ENCODE peak calls at places on chromosomes 4 and X, in four cellular contexts. V is PC-3, D is IMR-90, H is mammary epithelial cell. I is an unnamed sample.

GRCh38 chr4:151035321-151035720 is 20.2 kb upstream of the LRBA start:
- DNase-seq in V (peak; percentile 77), D (no peak), H (no peak), I (no peak)

GRCh38 chr4:88613417-88613875 is 21.2 kb downstream of the HERC3 start:
- DNase-seq in V (no peak), D (no peak), H (no peak), I (no peak)

GRCh38 chrX:102651242-102651967 is at the start of gene GPRASP1:
- DNase-seq in V (no peak), D (peak; percentile 27), H (no peak), I (peak; percentile 78)

GRCh38 chrX:33194876-33195433 is 16.4 kb downstream of the DMD start:
- DNase-seq in V (no peak), D (peak; percentile 33), H (no peak), I (no peak)

GRCh38 chr4:145012841-145013240 is 85.2 kb downstream of the ANAPC10 start:
- DNase-seq in V (peak; percentile 41), D (peak; percentile 71), H (peak; percentile 62), I (no peak)

GRCh38 chrX:15465896-15466651 is 27.1 kb downstream of the PIR start:
- DNase-seq in V (peak; percentile 5), D (peak; percentile 7), H (no peak), I (no peak)

GRCh38 chrX:1418901-1419544 is 27.1 kb upstream of the SLC25A6 start:
- DNase-seq in V (peak; percentile 65), D (no peak), H (no peak), I (no peak)

GRCh38 chrX:84475101-84475500 is 27.2 kb downstream of the HDX start:
- DNase-seq in V (no peak), D (no peak), H (no peak), I (no peak)

GRCh38 chr4:17096692-17097091 is 198.2 kb upstream of the LDB2 start:
- DNase-seq in V (no peak), D (peak; percentile 16), H (no peak), I (no peak)

GRCh38 chrX:154731203-154731602 is 19.7 kb downstream of the GAB3 start:
- DNase-seq in V (no peak), D (no peak), H (no peak), I (no peak)

GRCh38 chrX:41131766-41132165 is 46.5 kb downstream of the USP9X start:
- DNase-seq in V (no peak), D (no peak), H (no peak), I (no peak)

GRCh38 chrX:113929004-113929403 is 654.9 kb upstream of the HTR2C start:
- DNase-seq in V (peak; percentile 44), D (peak; percentile 10), H (peak; percentile 39), I (no peak)

GRCh38 chr4:67909910-67910905 is 26.4 kb upstream of the TMPRSS11D start:
- DNase-seq in V (peak; percentile 70), D (peak; percentile 25), H (peak; percentile 17), I (no peak)

GRCh38 chr4:120209706-120210105 is 143.1 kb upstream of the MAD2L1 start:
- DNase-seq in V (no peak), D (no peak), H (no peak), I (no peak)

GRCh38 chr4:9785926-9786325 is 4.5 kb downstream of the DRD5 start:
- DNase-seq in V (no peak), D (no peak), H (no peak), I (no peak)

GRCh38 chrX:105543271-105543670 is 279.1 kb upstream of the NRK start:
- DNase-seq in V (no peak), D (no peak), H (no peak), I (no peak)

GRCh38 chrX:23344208-23344903 is 9.7 kb downstream of the PTCHD1 start:
- DNase-seq in V (peak; percentile 62), D (no peak), H (no peak), I (peak; percentile 36)

GRCh38 chr4:164935363-164935762 is 42.1 kb downstream of the TRIM61 start:
- DNase-seq in V (peak; percentile 25), D (no peak), H (no peak), I (no peak)

GRCh38 chrX:50442426-50443116 is 28.1 kb downstream of the DGKK start:
- DNase-seq in V (no peak), D (no peak), H (no peak), I (no peak)

GRCh38 chr4:110119880-110120279 is 78.5 kb downstream of the ELOVL6 start:
- DNase-seq in V (no peak), D (peak; percentile 76), H (peak; percentile 41), I (peak; percentile 71)

GRCh38 chr4:40481977-40482376 is 146.8 kb downstream of the CHRNA9 start:
- DNase-seq in V (no peak), D (no peak), H (no peak), I (no peak)

GRCh38 chrX:129779747-129780146 is at the start of gene SASH3:
- DNase-seq in V (no peak), D (no peak), H (no peak), I (peak; percentile 64)

GRCh38 chrX:65451663-65452062 is 82.9 kb downstream of the LAS1L start:
- DNase-seq in V (peak; percentile 53), D (peak; percentile 33), H (peak; percentile 8), I (peak; percentile 67)

GRCh38 chrX:53072418-53073114 is 9.6 kb upstream of the TSPYL2 start:
- DNase-seq in V (no peak), D (no peak), H (no peak), I (no peak)

GRCh38 chr4:72857216-72857615 is 212.3 kb downstream of the COX18 start:
- DNase-seq in V (no peak), D (no peak), H (no peak), I (no peak)

GRCh38 chr4:72858328-72858727 is 211.2 kb downstream of the COX18 start:
- DNase-seq in V (peak; percentile 79), D (peak; percentile 79), H (peak; percentile 85), I (no peak)

GRCh38 chr4:72860766-72861165 is 208.8 kb downstream of the COX18 start:
- DNase-seq in V (no peak), D (no peak), H (no peak), I (peak; percentile 15)

DNA sequence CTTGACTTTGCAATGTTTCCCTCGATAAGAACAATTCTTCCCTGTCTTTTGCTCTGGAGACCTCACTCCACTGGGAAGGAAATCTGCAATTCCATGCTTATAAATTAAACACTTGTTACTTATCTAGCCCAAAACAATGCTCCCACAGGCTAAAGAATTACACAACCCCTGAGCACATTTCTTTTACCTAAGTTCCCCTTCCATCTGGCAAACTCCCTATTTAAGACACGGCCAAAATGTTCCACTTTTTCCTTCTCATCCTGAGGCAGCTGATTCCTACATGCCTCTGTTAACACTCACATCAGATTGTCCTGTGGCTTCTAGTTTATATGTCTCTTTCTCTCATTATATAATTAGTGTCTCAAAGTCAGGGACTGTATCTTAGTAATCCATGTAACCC is 211.7 kb downstream of the COX18 start:
- DNase-seq in V (no peak), D (no peak), H (peak; percentile 1), I (no peak)
- H2AFZ ChIP-seq in V (no peak overlapping the region), D (no peak overlapping the region), H (no peak overlapping the region), I (no peak overlapping the region)

DNA sequence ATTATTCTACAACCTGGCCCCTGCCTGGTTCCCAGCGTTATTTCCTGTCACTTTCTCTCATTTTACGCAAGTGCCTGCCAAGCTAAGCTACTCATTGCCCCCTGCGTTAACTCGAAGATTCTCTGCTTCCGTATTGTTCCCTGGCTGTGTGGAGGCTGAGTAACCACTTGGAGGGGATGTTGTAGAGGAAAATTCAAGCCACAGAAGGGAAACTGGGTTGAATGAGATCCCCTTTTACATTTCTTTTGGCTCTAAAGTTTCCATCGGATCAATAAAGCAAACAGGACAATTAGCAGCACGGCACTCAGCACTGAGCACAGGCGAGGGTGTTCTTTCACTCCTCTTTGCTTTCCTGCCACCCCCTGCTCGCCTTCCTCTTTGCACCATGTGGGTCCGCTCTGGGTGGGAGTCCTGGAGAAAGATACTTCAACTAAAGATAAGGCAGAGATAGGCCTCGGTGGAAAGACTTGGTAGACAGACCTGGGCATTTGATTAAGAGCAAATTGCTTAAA is 4.2 kb upstream of the TMSB4X start:
- DNase-seq in V (peak; percentile 39), D (peak; percentile 75), H (no peak), I (peak; percentile 91)
- H2AFZ ChIP-seq in V (peak overlapping the region; percentile 32), D (peak overlapping the region; percentile 79), H (peak overlapping the region; percentile 55), I (peak overlapping the region; percentile 69)

DNA sequence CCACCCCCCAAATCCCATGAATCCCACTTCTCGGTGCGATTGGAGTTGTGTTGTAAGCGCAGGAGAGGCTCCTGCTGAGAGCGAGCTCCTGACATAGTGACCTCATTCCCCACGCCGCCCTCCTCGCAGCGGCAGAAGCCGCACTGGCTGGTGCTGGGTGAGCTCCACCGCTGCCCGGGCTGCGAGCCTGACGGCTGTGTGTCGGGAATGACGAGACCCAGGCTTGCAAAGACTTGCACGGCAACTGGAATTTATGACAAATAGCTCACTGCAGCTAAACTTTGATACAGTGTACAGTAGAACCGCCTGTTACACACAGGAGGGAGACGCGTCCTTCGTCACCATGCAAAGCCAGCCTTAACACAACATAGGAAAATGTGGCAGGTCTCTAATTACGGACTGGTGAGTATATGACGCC is 82.4 kb downstream of the STOX2 start:
- DNase-seq in V (peak; percentile 76), D (peak; percentile 91), H (peak; percentile 96), I (peak; percentile 76)
- H2AFZ ChIP-seq in V (peak overlapping the region; percentile 95), D (peak overlapping the region; percentile 88), H (peak overlapping the region; percentile 78), I (peak overlapping the region; percentile 65)

GRCh38 chr4:44422912-44423311 is 25.7 kb downstream of the KCTD8 start:
- DNase-seq in V (no peak), D (no peak), H (no peak), I (no peak)
- H2AFZ ChIP-seq in V (no peak overlapping the region), D (no peak overlapping the region), H (no peak overlapping the region), I (no peak overlapping the region)

GRCh38 chrX:9147631-9148189 is 113.8 kb upstream of the FAM9B start:
- DNase-seq in V (no peak), D (no peak), H (no peak), I (no peak)

GRCh38 chrX:9149831-9150230 is 115.9 kb upstream of the FAM9B start:
- DNase-seq in V (peak; percentile 20), D (peak; percentile 17), H (no peak), I (no peak)

GRCh38 chrX:9147086-9147485 is 113.2 kb upstream of the FAM9B start:
- DNase-seq in V (no peak), D (no peak), H (no peak), I (no peak)

GRCh38 chrX:9146657-9147056 is 112.7 kb upstream of the FAM9B start:
- DNase-seq in V (no peak), D (no peak), H (no peak), I (no peak)

DNA sequence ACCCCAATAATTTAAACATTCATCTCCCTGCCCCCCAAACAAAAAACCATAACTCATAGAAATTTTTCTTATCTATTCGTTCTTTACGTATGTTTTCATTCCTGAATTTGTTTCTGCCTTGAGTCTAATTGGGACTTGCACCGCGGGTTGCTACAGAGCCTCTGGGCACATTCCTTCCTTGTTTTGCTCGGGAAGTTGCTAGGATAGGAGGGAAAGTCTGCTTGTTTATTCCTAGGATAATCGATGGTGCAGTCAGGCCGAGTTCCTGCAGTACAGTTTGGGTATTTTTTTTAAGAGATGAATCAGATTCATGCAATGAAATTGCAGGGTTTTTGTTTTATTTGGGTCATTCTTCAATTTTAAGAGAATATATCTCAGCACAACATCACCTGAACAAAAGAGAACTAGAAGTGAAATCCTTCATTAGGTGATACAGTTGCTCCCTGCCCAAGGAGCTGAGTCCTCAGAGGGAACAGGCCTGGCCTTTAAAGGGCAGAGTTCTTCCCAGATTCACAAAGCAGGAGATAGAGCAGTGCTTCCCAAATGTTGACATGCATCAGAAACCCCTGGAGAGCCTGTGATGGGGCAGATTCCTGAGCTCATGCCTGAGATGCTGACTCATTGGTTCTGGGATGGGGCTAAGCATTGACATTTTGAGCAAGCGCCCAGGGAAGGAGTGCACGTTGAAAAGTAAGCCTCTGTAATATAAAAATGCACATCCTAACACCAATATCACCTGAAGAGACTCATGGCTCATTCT is 114.9 kb upstream of the FAM9B start:
- DNase-seq in V (peak; percentile 76), D (peak; percentile 71), H (peak; percentile 1), I (no peak)
- H2AFZ ChIP-seq in V (peak overlapping the region; percentile 38), D (peak overlapping the region; percentile 50), H (no peak overlapping the region), I (peak overlapping the region; percentile 49)

GRCh38 chr4:94126669-94127068 is 81.0 kb upstream of the SMARCAD1 start:
- DNase-seq in V (peak; percentile 14), D (no peak), H (no peak), I (no peak)
- H2AFZ ChIP-seq in V (no peak overlapping the region), D (no peak overlapping the region), H (no peak overlapping the region), I (no peak overlapping the region)

I was measured in osteoblast.